ENCODE peak calls at places on chromosome 7, in six cellular contexts. J, Q, S, R, G and E are unnamed samples.

GRCh38 chr7:13071999-13072398 is 384.6 kb downstream of the ARL4A start:
- DNase-seq in Q (no peak), G (no peak), J (peak), S (no peak), R (no peak), E (no peak)

GRCh38 chr7:131327049-131327625 is 539 bp upstream of the MKLN1 start:
- DNase-seq in J (peak), Q (peak), R (no peak), G (no peak), S (peak), E (peak)

GRCh38 chr7:117871778-117872538 is 1.3 kb downstream of the CTTNBP2 start:
- DNase-seq in S (no peak), G (no peak), Q (peak), J (no peak), R (no peak), E (no peak)

GRCh38 chr7:103689262-103689661 is 243.3 kb upstream of the SLC26A5 start:
- DNase-seq in J (no peak), R (no peak), S (no peak), G (no peak), Q (no peak), E (no peak)

GRCh38 chr7:18320971-18321567 is 174.5 kb upstream of the HDAC9 start:
- DNase-seq in Q (no peak), J (peak), S (no peak), R (no peak), G (no peak), E (no peak)

GRCh38 chr7:920351-921070 is 34.0 kb downstream of the ADAP1 start:
- DNase-seq in S (no peak), R (peak), G (no peak), J (no peak), Q (no peak), E (no peak)

GRCh38 chr7:27164381-27165088 is 802 bp downstream of the HOXA9 start:
- DNase-seq in S (no peak), J (peak), R (no peak), Q (no peak), G (no peak), E (no peak)

GRCh38 chr7:115749924-115750323 is 280.6 kb downstream of the TFEC start:
- DNase-seq in G (no peak), J (no peak), R (no peak), S (no peak), Q (no peak), E (no peak)

GRCh38 chr7:124192885-124193284 is 160.0 kb upstream of the TMEM229A start:
- DNase-seq in G (no peak), J (no peak), Q (no peak), S (no peak), R (no peak), E (no peak)

GRCh38 chr7:133645870-133646492 is 393.1 kb downstream of the EXOC4 start:
- DNase-seq in G (no peak), R (no peak), S (no peak), J (no peak), Q (no peak), E (no peak)

GRCh38 chr7:158295966-158296797 is 291.4 kb downstream of the PTPRN2 start:
- DNase-seq in Q (no peak), R (no peak), S (no peak), J (no peak), G (no peak), E (no peak)

GRCh38 chr7:43385856-43386255 is 197.1 kb upstream of the STK17A start:
- DNase-seq in Q (no peak), S (no peak), J (peak), G (no peak), R (peak), E (no peak)

GRCh38 chr7:127932496-127932895 is 98.7 kb downstream of the LRRC4 start:
- DNase-seq in S (no peak), R (no peak), Q (no peak), G (no peak), J (no peak), E (no peak)

GRCh38 chr7:133117432-133117831 is 35.5 kb upstream of the CHCHD3 start:
- DNase-seq in R (no peak), J (no peak), G (no peak), Q (no peak), S (no peak), E (no peak)

GRCh38 chr7:54888067-54888735 is 129.2 kb upstream of the SEC61G start:
- DNase-seq in R (no peak), Q (no peak), G (no peak), J (no peak), S (no peak), E (peak)

GRCh38 chr7:128044064-128044463 is 12.8 kb upstream of the LRRC4 start:
- DNase-seq in J (no peak), S (no peak), R (no peak), G (no peak), Q (no peak), E (no peak)

GRCh38 chr7:133978502-133979295 is 148.4 kb upstream of the LRGUK start:
- DNase-seq in J (no peak), Q (no peak), G (no peak), R (no peak), S (no peak), E (no peak)